ENCODE peak calls at places on chromosomes 7 and 10, in ten cellular contexts. O, J, C, Y, P, W, Q, U, Z and E are unnamed samples. For H3K36me3, the result is how much of the 10 kb centered on the place peaks cover.

GRCh38 chr10:72145657-72146450 is 57.5 kb upstream of the SPOCK2 start:
- DNase-seq in O (no peak), J (no peak), C (no peak), Y (no peak), P (no peak), W (no peak), Q (no peak), U (no peak), Z (no peak), E (no peak)

GRCh38 chr7:142303650-142304049 is 45.8 kb upstream of the PRSS58 start:
- DNase-seq in O (peak), J (no peak), C (no peak), Y (no peak), P (no peak), W (no peak), Q (no peak), U (peak), Z (peak), E (no peak)

GRCh38 chr10:68871731-68872342 is 29.3 kb upstream of the DDX50 start:
- DNase-seq in O (peak), J (no peak), C (no peak), Y (no peak), P (no peak), W (no peak), Q (no peak), U (no peak), Z (peak), E (no peak)

GRCh38 chr10:63561421-63561820 is 40.2 kb downstream of the REEP3 start:
- DNase-seq in O (no peak), J (no peak), C (no peak), Y (no peak), P (no peak), W (no peak), Q (no peak), U (no peak), Z (no peak), E (no peak)

GRCh38 chr10:125773702-125774101 is 1.9 kb downstream of the MMP21 start:
- DNase-seq in O (no peak), J (no peak), C (no peak), Y (no peak), P (no peak), W (no peak), Q (peak), U (no peak), Z (no peak), E (peak)

GRCh38 chr7:108522780-108523179 is 3.2 kb downstream of the PNPLA8 start:
- DNase-seq in O (no peak), J (no peak), C (no peak), Y (no peak), P (no peak), W (no peak), Q (no peak), U (no peak), Z (no peak), E (no peak)

GRCh38 chr7:103989785-103990775 is 622 bp upstream of the RELN start:
- DNase-seq in O (peak), J (no peak), C (peak), Y (no peak), P (peak), W (peak), Q (no peak), U (no peak), Z (no peak), E (no peak)

GRCh38 chr10:33566001-33566400 is 231.5 kb upstream of the NRP1 start:
- DNase-seq in O (no peak), J (no peak), C (no peak), Y (no peak), P (no peak), W (no peak), Q (no peak), U (no peak), Z (no peak), E (no peak)

GRCh38 chr7:12719141-12719919 is 31.9 kb downstream of the ARL4A start:
- DNase-seq in O (no peak), J (no peak), C (no peak), Y (no peak), P (no peak), W (peak), Q (no peak), U (no peak), Z (no peak), E (no peak)

DNA sequence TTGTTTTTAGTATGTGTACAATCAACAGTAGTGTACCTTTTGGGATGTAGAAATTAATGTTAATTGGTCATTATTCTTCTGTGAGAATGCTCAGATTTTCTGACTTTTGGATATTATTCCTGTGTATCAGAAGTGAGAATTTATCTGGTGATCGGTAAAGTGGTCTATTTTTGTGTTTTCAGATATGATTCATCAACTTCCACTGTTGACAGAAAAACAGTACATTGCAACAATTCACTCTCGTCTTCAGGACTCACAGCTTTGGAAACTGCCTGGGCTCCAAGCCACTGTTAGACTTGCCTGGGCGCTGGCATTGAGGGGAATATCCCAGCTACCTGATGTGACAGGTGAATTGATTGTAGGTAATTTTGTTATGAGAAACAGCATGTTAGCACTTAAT is 20.9 kb downstream of the NUP205 start:
- DNase-seq in O (no peak), J (no peak), C (no peak), Y (no peak), P (no peak), W (no peak), Q (no peak), U (no peak), Z (no peak), E (no peak)
- H3K36me3 ChIP-seq in O (half or more), J (under half), C (under half), Y (half or more), P (half or more), W (half or more), Q (under half), U (half or more), Z (under half), E (under half)

GRCh38 chr7:5070206-5070605 is 24.5 kb downstream of the RBAK start:
- DNase-seq in O (no peak), J (no peak), C (no peak), Y (no peak), P (no peak), W (no peak), Q (no peak), U (no peak), Z (no peak), E (no peak)
- H3K36me3 ChIP-seq in O (under half), J (under half), C (under half), Y (under half), P (under half), W (under half), Q (under half), U (under half), Z (under half), E (under half)

GRCh38 chr10:839550-840205 is 91.8 kb downstream of the LARP4B start:
- DNase-seq in O (no peak), J (no peak), C (no peak), Y (no peak), P (no peak), W (peak), Q (no peak), U (no peak), Z (no peak), E (no peak)
- H3K36me3 ChIP-seq in O (under half), J (under half), C (under half), Y (half or more), P (under half), W (under half), Q (under half), U (half or more), Z (under half), E (under half)

GRCh38 chr7:140029072-140029471 is 33.7 kb downstream of the PARP12 start:
- DNase-seq in O (no peak), J (no peak), C (no peak), Y (no peak), P (no peak), W (no peak), Q (no peak), U (no peak), Z (no peak), E (no peak)
- H3K36me3 ChIP-seq in O (under half), J (under half), C (under half), Y (half or more), P (under half), W (under half), Q (under half), U (under half), Z (under half), E (under half)

GRCh38 chr10:850093-850492 is 81.4 kb downstream of the LARP4B start:
- DNase-seq in O (no peak), J (no peak), C (no peak), Y (no peak), P (no peak), W (no peak), Q (no peak), U (no peak), Z (no peak), E (no peak)
- H3K36me3 ChIP-seq in O (under half), J (under half), C (under half), Y (under half), P (under half), W (under half), Q (under half), U (half or more), Z (under half), E (under half)

DNA sequence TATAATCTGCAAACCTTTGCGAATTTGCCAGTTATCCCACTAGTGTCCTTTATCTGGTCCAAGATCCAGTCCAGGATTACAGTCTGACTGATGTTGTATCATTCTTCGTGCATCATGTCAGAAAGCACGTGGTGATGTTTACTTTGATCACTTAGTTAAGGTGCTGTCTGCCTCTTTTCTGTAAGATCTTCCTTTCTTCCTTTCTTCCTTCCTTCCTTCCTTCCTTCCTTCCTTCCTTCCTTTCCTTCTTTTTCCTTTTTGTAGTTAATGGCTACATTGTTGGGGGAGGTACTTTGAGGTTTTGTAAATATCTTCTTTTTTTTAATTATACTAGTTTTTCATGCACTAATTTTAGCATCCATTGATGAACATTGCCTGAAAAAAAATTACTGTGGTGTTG is 80.3 kb downstream of the LCOR start:
- DNase-seq in O (no peak), J (no peak), C (no peak), Y (no peak), P (no peak), W (no peak), Q (no peak), U (no peak), Z (no peak), E (no peak)
- H3K36me3 ChIP-seq in O (under half), J (under half), C (under half), Y (under half), P (under half), W (under half), Q (under half), U (half or more), Z (under half), E (under half)

GRCh38 chr7:157542669-157543021 is 205.8 kb downstream of the DNAJB6 start:
- DNase-seq in O (no peak), J (no peak), C (no peak), Y (no peak), P (no peak), W (no peak), Q (peak), U (no peak), Z (no peak), E (no peak)

GRCh38 chr7:157540606-157541294 is 203.9 kb downstream of the DNAJB6 start:
- DNase-seq in O (no peak), J (no peak), C (no peak), Y (no peak), P (no peak), W (no peak), Q (peak), U (no peak), Z (no peak), E (no peak)

GRCh38 chr7:157543276-157543675 is 206.5 kb downstream of the DNAJB6 start:
- DNase-seq in O (no peak), J (no peak), C (no peak), Y (no peak), P (no peak), W (no peak), Q (peak), U (no peak), Z (no peak), E (no peak)

GRCh38 chr7:157541295-157541608 is 204.4 kb downstream of the DNAJB6 start:
- DNase-seq in O (no peak), J (no peak), C (no peak), Y (no peak), P (no peak), W (no peak), Q (peak), U (no peak), Z (no peak), E (no peak)

DNA sequence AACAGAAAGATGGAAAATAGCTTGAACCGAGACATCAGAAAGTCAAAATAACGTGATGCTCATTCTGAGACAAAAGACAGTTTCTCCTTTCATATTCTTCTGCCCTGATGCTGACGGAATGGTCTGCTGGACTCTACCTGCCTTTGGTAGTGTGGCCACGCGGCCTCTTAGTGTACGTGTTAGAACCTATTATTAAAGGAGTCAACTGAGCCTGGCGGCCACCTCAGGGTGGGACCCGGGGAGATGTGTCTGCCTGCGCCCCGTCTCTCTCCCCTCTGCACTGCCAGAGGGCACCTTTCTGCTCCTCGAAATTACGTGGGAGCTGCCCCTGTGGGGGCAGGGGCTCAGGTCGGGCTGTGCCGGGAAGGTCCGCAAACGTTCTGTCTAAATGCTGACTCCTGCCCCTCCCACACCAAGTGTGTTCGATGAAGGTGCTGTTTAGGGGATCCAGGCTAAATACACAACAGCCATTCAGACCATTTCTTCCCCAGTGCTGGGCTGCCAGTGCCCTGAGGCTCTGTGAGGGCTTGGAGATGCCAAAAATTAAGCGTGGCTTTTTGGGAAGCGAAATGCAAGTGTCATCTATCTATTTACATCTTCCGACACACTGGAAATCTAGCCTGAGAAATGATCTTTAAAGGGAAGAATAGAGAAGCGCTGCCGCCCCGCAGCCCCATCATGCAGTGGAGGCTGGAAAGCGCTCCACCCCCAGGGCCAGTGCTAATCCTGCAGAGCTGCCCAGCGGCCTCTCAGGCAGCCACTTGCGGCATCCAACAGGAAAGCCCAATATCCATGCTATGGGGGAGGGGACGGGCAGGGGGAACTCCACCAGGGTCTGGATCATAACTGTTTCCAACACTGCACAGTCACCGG is 205.2 kb downstream of the DNAJB6 start:
- DNase-seq in O (no peak), J (no peak), C (no peak), Y (no peak), P (no peak), W (no peak), Q (peak), U (no peak), Z (no peak), E (no peak)
- H3K36me3 ChIP-seq in O (under half), J (under half), C (under half), Y (under half), P (under half), W (under half), Q (under half), U (under half), Z (under half), E (under half)

GRCh38 chr10:109891105-109891504 is 32.2 kb downstream of the XPNPEP1 start:
- DNase-seq in O (no peak), J (no peak), C (no peak), Y (no peak), P (no peak), W (peak), Q (no peak), U (no peak), Z (no peak), E (no peak)
- H3K36me3 ChIP-seq in O (under half), J (under half), C (under half), Y (half or more), P (under half), W (under half), Q (under half), U (half or more), Z (under half), E (under half)

GRCh38 chr10:42781893-42782445 is 626 bp upstream of the BMS1 start:
- DNase-seq in O (no peak), J (peak), C (no peak), Y (no peak), P (no peak), W (no peak), Q (no peak), U (no peak), Z (peak), E (no peak)

GRCh38 chr10:42782446-42783180 is at the start of gene BMS1:
- DNase-seq in O (peak), J (peak), C (peak), Y (peak), P (peak), W (peak), Q (peak), U (peak), Z (peak), E (peak)

GRCh38 chr10:42790835-42791234 is 8.2 kb downstream of the BMS1 start:
- DNase-seq in O (no peak), J (no peak), C (no peak), Y (no peak), P (no peak), W (no peak), Q (no peak), U (no peak), Z (no peak), E (no peak)

GRCh38 chr10:42783181-42783549 is 570 bp downstream of the BMS1 start:
- DNase-seq in O (no peak), J (peak), C (peak), Y (no peak), P (no peak), W (peak), Q (no peak), U (no peak), Z (peak), E (no peak)

DNA sequence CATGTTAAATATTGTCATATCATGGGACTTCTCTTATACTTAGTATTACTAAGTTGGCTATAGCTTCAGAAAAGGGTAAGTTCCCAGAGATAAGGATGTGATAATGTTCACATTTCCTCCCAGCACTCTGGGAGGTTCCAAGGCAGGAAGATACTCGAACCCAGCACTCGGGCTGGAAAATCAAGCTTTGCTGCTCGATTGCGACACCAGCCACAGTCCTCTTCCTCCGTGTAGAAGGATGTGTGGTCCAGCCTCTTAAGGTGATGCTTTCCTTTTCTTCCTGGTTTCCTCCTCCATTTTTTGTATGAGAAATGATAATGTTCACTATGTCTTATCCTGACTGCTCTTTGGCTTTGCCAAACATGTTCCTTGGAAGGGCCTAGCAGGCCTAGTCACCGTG is 3.2 kb downstream of the BMS1 start:
- DNase-seq in O (no peak), J (no peak), C (no peak), Y (no peak), P (no peak), W (no peak), Q (no peak), U (no peak), Z (no peak), E (no peak)
- H3K36me3 ChIP-seq in O (under half), J (under half), C (under half), Y (half or more), P (under half), W (under half), Q (under half), U (half or more), Z (under half), E (under half)